ENCODE peak calls at places on chromosomes 7 and 10, in five cellular contexts. M is H7, S is tibial artery, H is heart right ventricle, W is GM03348. B is an unnamed sample.

GRCh38 chr7:119782286-119782685 is 490.7 kb upstream of the KCND2 start:
- DNase-seq in M (no peak), S (no peak), H (no peak), W (no peak), B (no peak)

GRCh38 chr10:59876695-59877094 is 29.7 kb downstream of the CCDC6 start:
- DNase-seq in M (no peak), S (no peak), H (no peak), W (no peak), B (no peak)

GRCh38 chr10:101660268-101660667 is 34.7 kb downstream of the FBXW4 start:
- DNase-seq in M (peak; percentile 70), S (no peak), H (no peak), W (no peak), B (no peak)

GRCh38 chr10:24622781-24623301 is 100.8 kb downstream of the ARHGAP21 start:
- DNase-seq in M (no peak), S (no peak), H (no peak), W (peak; percentile 18), B (no peak)

GRCh38 chr7:158354861-158355260 is 232.8 kb downstream of the PTPRN2 start:
- DNase-seq in M (no peak), S (no peak), H (no peak), W (no peak), B (no peak)

GRCh38 chr7:113159746-113160339 is 41.5 kb upstream of the SMIM30 start:
- DNase-seq in M (peak; percentile 46), S (no peak), H (no peak), W (peak; percentile 64), B (no peak)

GRCh38 chr7:152176797-152177196 is 151.3 kb downstream of the GALNT11 start:
- DNase-seq in M (no peak), S (no peak), H (no peak), W (no peak), B (no peak)

GRCh38 chr10:86047588-86047987 is 319.0 kb downstream of the GRID1 start:
- DNase-seq in M (no peak), S (no peak), H (no peak), W (no peak), B (no peak)

GRCh38 chr10:72409167-72409566 is 54.4 kb upstream of the DNAJB12 start:
- DNase-seq in M (no peak), S (no peak), H (no peak), W (no peak), B (no peak)

GRCh38 chr10:133453516-133454203 is at the start of gene SCART1:
- DNase-seq in M (no peak), S (no peak), H (no peak), W (no peak), B (no peak)

GRCh38 chr10:79471776-79472175 is 26.4 kb upstream of the ZCCHC24 start:
- DNase-seq in M (no peak), S (no peak), H (no peak), W (no peak), B (no peak)

GRCh38 chr10:104351067-104351681 is 2.5 kb upstream of the CFAP58 start:
- DNase-seq in M (no peak), S (no peak), H (no peak), W (peak; percentile 57), B (no peak)

GRCh38 chr10:97975598-97975997 is 54.8 kb downstream of the CRTAC1 start:
- DNase-seq in M (peak; percentile 32), S (no peak), H (no peak), W (no peak), B (no peak)

B was measured in psoas muscle.